ENCODE peak calls at places on chromosome 9, in six cellular contexts. One of them, this sample, is unnamed.
A peak's percentile ranks its signal among the peaks of the same experiment; 100 is the strongest.

GRCh38 chr9:135907006-135907434 is 326 bp downstream of the CAMSAP1 start:
- DNase-seq in SK-N-SH: no peak
- DNase-seq in H1: no peak
- DNase-seq in GM12891: no peak
- DNase-seq in K562: no peak
- DNase-seq in HepG2: no peak
- DNase-seq in this sample: no peak

GRCh38 chr9:98874721-98875255 is 67.3 kb downstream of the GALNT12 start:
- DNase-seq in SK-N-SH: no peak
- DNase-seq in H1: no peak
- DNase-seq in GM12891: no peak
- DNase-seq in K562: no peak
- DNase-seq in HepG2: no peak
- DNase-seq in this sample: no peak

GRCh38 chr9:36980148-36980974 is 53.7 kb downstream of the PAX5 start:
- DNase-seq in SK-N-SH: peak; percentile 72
- DNase-seq in H1: peak; percentile 74
- DNase-seq in GM12891: no peak
- DNase-seq in K562: peak; percentile 24
- DNase-seq in HepG2: no peak
- DNase-seq in this sample: no peak

GRCh38 chr9:138063785-138064184 is 186.2 kb downstream of the CACNA1B start:
- DNase-seq in SK-N-SH: no peak
- DNase-seq in H1: no peak
- DNase-seq in GM12891: no peak
- DNase-seq in K562: no peak
- DNase-seq in HepG2: no peak
- DNase-seq in this sample: no peak

GRCh38 chr9:75170898-75171360 is 82.6 kb downstream of the OSTF1 start:
- DNase-seq in SK-N-SH: no peak
- DNase-seq in H1: no peak
- DNase-seq in GM12891: no peak
- DNase-seq in K562: peak; percentile 11
- DNase-seq in HepG2: no peak
- DNase-seq in this sample: no peak

GRCh38 chr9:8388132-8388531 is 588.6 kb upstream of the DMAC1 start:
- DNase-seq in SK-N-SH: no peak
- DNase-seq in H1: no peak
- DNase-seq in GM12891: no peak
- DNase-seq in K562: no peak
- DNase-seq in HepG2: no peak
- DNase-seq in this sample: no peak

GRCh38 chr9:78014776-78015175 is 16.8 kb downstream of the GNAQ start:
- DNase-seq in SK-N-SH: no peak
- DNase-seq in H1: no peak
- DNase-seq in GM12891: no peak
- DNase-seq in K562: no peak
- DNase-seq in HepG2: no peak
- DNase-seq in this sample: no peak

GRCh38 chr9:127049044-127049443 is 73.4 kb downstream of the ANGPTL2 start:
- DNase-seq in SK-N-SH: no peak
- DNase-seq in H1: peak; percentile 17
- DNase-seq in GM12891: peak; percentile 13
- DNase-seq in K562: no peak
- DNase-seq in HepG2: no peak
- DNase-seq in this sample: no peak

GRCh38 chr9:135823036-135823435 is 84.3 kb downstream of the CAMSAP1 start:
- DNase-seq in SK-N-SH: no peak
- DNase-seq in H1: no peak
- DNase-seq in GM12891: no peak
- DNase-seq in K562: no peak
- DNase-seq in HepG2: no peak
- DNase-seq in this sample: no peak

GRCh38 chr9:4371108-4371507 is 71.2 kb upstream of the GLIS3 start:
- DNase-seq in SK-N-SH: no peak
- DNase-seq in H1: no peak
- DNase-seq in GM12891: no peak
- DNase-seq in K562: no peak
- DNase-seq in HepG2: no peak
- DNase-seq in this sample: no peak

GRCh38 chr9:2128611-2129010 is 113.5 kb downstream of the SMARCA2 start:
- DNase-seq in SK-N-SH: no peak
- DNase-seq in H1: no peak
- DNase-seq in GM12891: no peak
- DNase-seq in K562: no peak
- DNase-seq in HepG2: no peak
- DNase-seq in this sample: no peak

GRCh38 chr9:108707120-108707519 is 148.7 kb downstream of the ACTL7B start:
- DNase-seq in SK-N-SH: no peak
- DNase-seq in H1: no peak
- DNase-seq in GM12891: no peak
- DNase-seq in K562: no peak
- DNase-seq in HepG2: no peak
- DNase-seq in this sample: no peak

GRCh38 chr9:1200847-1201251 is 150.7 kb downstream of the DMRT2 start:
- DNase-seq in SK-N-SH: no peak
- DNase-seq in H1: no peak
- DNase-seq in GM12891: no peak
- DNase-seq in K562: no peak
- DNase-seq in HepG2: peak; percentile 56
- DNase-seq in this sample: no peak

GRCh38 chr9:121674952-121675351 is 23.5 kb downstream of the DAB2IP start:
- DNase-seq in SK-N-SH: no peak
- DNase-seq in H1: no peak
- DNase-seq in GM12891: no peak
- DNase-seq in K562: no peak
- DNase-seq in HepG2: no peak
- DNase-seq in this sample: no peak

GRCh38 chr9:85744481-85744880 is 2.7 kb upstream of the AGTPBP1 start:
- DNase-seq in SK-N-SH: no peak
- DNase-seq in H1: no peak
- DNase-seq in GM12891: no peak
- DNase-seq in K562: no peak
- DNase-seq in HepG2: no peak
- DNase-seq in this sample: no peak

GRCh38 chr9:88197781-88198345 is 59.6 kb upstream of the SPATA31C2 start:
- DNase-seq in SK-N-SH: peak; percentile 36
- DNase-seq in H1: no peak
- DNase-seq in GM12891: no peak
- DNase-seq in K562: no peak
- DNase-seq in HepG2: no peak
- DNase-seq in this sample: no peak

GRCh38 chr9:29213374-29214161 is 1640.3 kb upstream of the C9orf72 start:
- DNase-seq in SK-N-SH: peak; percentile 77
- DNase-seq in H1: peak; percentile 83
- DNase-seq in GM12891: no peak
- DNase-seq in K562: no peak
- DNase-seq in HepG2: no peak
- DNase-seq in this sample: no peak

GRCh38 chr9:36407122-36407723 is 7.2 kb upstream of the RNF38 start:
- DNase-seq in SK-N-SH: peak; percentile 64
- DNase-seq in H1: peak; percentile 54
- DNase-seq in GM12891: peak; percentile 29
- DNase-seq in K562: peak; percentile 60
- DNase-seq in HepG2: peak; percentile 63
- DNase-seq in this sample: no peak

GRCh38 chr9:95336281-95336680 is 18.8 kb upstream of the FANCC start:
- DNase-seq in SK-N-SH: peak; percentile 40
- DNase-seq in H1: no peak
- DNase-seq in GM12891: no peak
- DNase-seq in K562: no peak
- DNase-seq in HepG2: peak; percentile 30
- DNase-seq in this sample: no peak

GRCh38 chr9:81632599-81632998 is 56.7 kb downstream of the TLE1 start:
- DNase-seq in SK-N-SH: no peak
- DNase-seq in H1: no peak
- DNase-seq in GM12891: no peak
- DNase-seq in K562: no peak
- DNase-seq in HepG2: no peak
- DNase-seq in this sample: no peak

GRCh38 chr9:76191493-76191892 is 202.7 kb downstream of the RFK start:
- DNase-seq in SK-N-SH: no peak
- DNase-seq in H1: no peak
- DNase-seq in GM12891: no peak
- DNase-seq in K562: no peak
- DNase-seq in HepG2: no peak
- DNase-seq in this sample: no peak
- TF ChIP-seq TAF1 in SK-N-SH: no peak
- TF ChIP-seq TAF1 in H1: no peak
- TF ChIP-seq TAF1 in GM12891: no peak
- TF ChIP-seq TAF1 in K562: no peak
- TF ChIP-seq TAF1 in HepG2: no peak
- TF ChIP-seq TAF1 in this sample: no peak

GRCh38 chr9:129919836-129920235 is 84.6 kb downstream of the USP20 start:
- DNase-seq in SK-N-SH: no peak
- DNase-seq in H1: no peak
- DNase-seq in GM12891: no peak
- DNase-seq in K562: no peak
- DNase-seq in HepG2: no peak
- DNase-seq in this sample: no peak
- TF ChIP-seq TAF1 in SK-N-SH: no peak
- TF ChIP-seq TAF1 in H1: no peak
- TF ChIP-seq TAF1 in GM12891: no peak
- TF ChIP-seq TAF1 in K562: no peak
- TF ChIP-seq TAF1 in HepG2: no peak
- TF ChIP-seq TAF1 in this sample: no peak

DNA sequence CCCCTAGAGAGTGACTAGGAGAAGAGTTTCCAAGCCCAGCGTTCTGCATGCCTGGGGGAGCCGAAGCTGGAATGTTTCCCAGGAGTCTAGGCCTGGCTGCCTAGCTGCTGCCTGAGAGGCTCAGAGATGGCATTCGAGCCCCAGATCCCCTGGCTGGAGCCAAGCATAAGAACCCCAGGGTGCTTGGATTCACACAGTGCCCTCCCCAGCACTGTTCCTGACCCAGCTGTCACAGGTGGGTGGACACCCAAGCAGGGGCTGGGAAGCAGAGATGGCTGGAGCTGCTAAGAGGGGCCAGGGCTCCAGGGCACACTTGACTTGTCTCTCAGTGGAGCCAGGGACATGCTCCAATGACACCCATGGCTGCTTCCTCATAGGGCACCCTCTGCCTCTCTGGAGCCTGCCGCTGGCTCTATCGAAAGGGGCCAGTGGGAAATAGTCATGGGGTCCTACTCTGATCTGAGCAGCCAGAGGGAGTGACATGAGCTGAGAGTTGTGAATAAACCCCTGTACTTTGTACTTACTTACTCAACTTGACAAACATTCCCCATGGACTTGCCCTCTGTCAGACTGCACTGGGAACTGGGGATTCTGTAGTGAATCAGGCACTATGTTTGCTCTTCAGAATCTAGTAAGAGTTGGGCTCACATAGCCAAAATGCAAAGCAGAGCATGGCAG is 62.6 kb upstream of the XPA start:
- DNase-seq in SK-N-SH: no peak
- DNase-seq in H1: no peak
- DNase-seq in GM12891: no peak
- DNase-seq in K562: no peak
- DNase-seq in HepG2: peak; percentile 96
- DNase-seq in this sample: no peak
- TF ChIP-seq TAF1 in SK-N-SH: no peak
- TF ChIP-seq TAF1 in H1: no peak
- TF ChIP-seq TAF1 in GM12891: no peak
- TF ChIP-seq TAF1 in K562: no peak
- TF ChIP-seq TAF1 in HepG2: no peak
- TF ChIP-seq TAF1 in this sample: no peak

GRCh38 chr9:116806075-116806474 is 119.0 kb downstream of the TRIM32 start:
- DNase-seq in SK-N-SH: no peak
- DNase-seq in H1: peak; percentile 55
- DNase-seq in GM12891: no peak
- DNase-seq in K562: peak; percentile 13
- DNase-seq in HepG2: no peak
- DNase-seq in this sample: no peak
- TF ChIP-seq TAF1 in SK-N-SH: no peak
- TF ChIP-seq TAF1 in H1: no peak
- TF ChIP-seq TAF1 in GM12891: no peak
- TF ChIP-seq TAF1 in K562: no peak
- TF ChIP-seq TAF1 in HepG2: no peak
- TF ChIP-seq TAF1 in this sample: no peak

This sample was measured in GM12892.